ENCODE peak calls at places on chromosomes 6 and 20, in four cellular contexts. Y is AG20443; H is activated naive CD4-positive, alpha-beta T cell treated with anti-CD3 and anti-CD28 coated beads, Interleukin-2, amount 10 ng/mL, durations not matched to agents 7 days and 5 days; K is effector CD4-positive, alpha-beta T cell. M is an unnamed sample.

GRCh38 chr6:44119704-44120262 is 7.5 kb downstream of the MRPL14 start:
- DNase-seq in K (no peak), H (no peak), Y (no peak), M (no peak)

GRCh38 chr20:32203556-32204484 is 3.7 kb downstream of the PLAGL2 start:
- DNase-seq in H (no peak), Y (no peak), K (no peak), M (no peak)

GRCh38 chr6:3419624-3420272 is 37.1 kb downstream of the SLC22A23 start:
- DNase-seq in H (no peak), K (no peak), Y (peak; percentile 75), M (peak; percentile 84)

GRCh38 chr6:14682821-14683220 is 563.0 kb upstream of the JARID2 start:
- DNase-seq in K (no peak), H (no peak), Y (peak; percentile 48), M (no peak)

GRCh38 chr20:5918856-5919633 is 31.3 kb downstream of the TRMT6 start:
- DNase-seq in K (peak; percentile 14), H (peak; percentile 26), Y (peak; percentile 39), M (peak; percentile 42)

GRCh38 chr20:1001116-1001515 is 995 bp downstream of the RSPO4 start:
- DNase-seq in H (no peak), Y (no peak), K (no peak), M (no peak)

GRCh38 chr6:36679043-36679821 is 718 bp downstream of the CDKN1A start:
- DNase-seq in K (peak; percentile 28), H (peak; percentile 43), Y (peak; percentile 36), M (no peak)

GRCh38 chr20:4665591-4665990 is 56.1 kb upstream of the PRND start:
- DNase-seq in H (no peak), K (no peak), Y (no peak), M (no peak)

GRCh38 chr6:36701401-36701991 is 3.9 kb downstream of the RAB44 start:
- DNase-seq in H (peak; percentile 42), K (no peak), Y (no peak), M (no peak)

GRCh38 chr6:6752129-6752528 is 163.6 kb downstream of the LY86 start:
- DNase-seq in K (no peak), H (no peak), Y (peak; percentile 66), M (no peak)

GRCh38 chr20:53487453-53487852 is 106.2 kb downstream of the ZNF217 start:
- DNase-seq in K (no peak), Y (no peak), H (no peak), M (no peak)

GRCh38 chr6:35160642-35161041 is 19.5 kb upstream of the TCP11 start:
- DNase-seq in K (no peak), Y (no peak), H (no peak), M (no peak)

GRCh38 chr20:24809606-24810005 is 139.5 kb upstream of the CST7 start:
- DNase-seq in H (no peak), K (no peak), Y (no peak), M (no peak)

GRCh38 chr6:87151471-87151785 is 3.9 kb upstream of the ZNF292 start:
- DNase-seq in K (no peak), H (no peak), Y (no peak), M (no peak)

GRCh38 chr20:36624068-36624813 is 18.7 kb downstream of the RAB5IF start:
- DNase-seq in H (no peak), K (no peak), Y (no peak), M (no peak)

GRCh38 chr20:57280221-57280620 is 13.8 kb upstream of the BMP7 start:
- DNase-seq in Y (no peak), K (no peak), H (no peak), M (no peak)

GRCh38 chr6:112535816-112536215 is 188.7 kb downstream of the RFPL4B start:
- DNase-seq in H (no peak), Y (no peak), K (no peak), M (no peak)

GRCh38 chr20:49701313-49701731 is 12.4 kb downstream of the B4GALT5 start:
- DNase-seq in H (no peak), K (no peak), Y (no peak), M (no peak)

GRCh38 chr6:41732601-41733348 is 2.6 kb downstream of the TFEB start:
- DNase-seq in H (peak; percentile 67), K (peak; percentile 54), Y (no peak), M (no peak)

GRCh38 chr20:34891166-34892062 is 15.0 kb downstream of the ACSS2 start:
- DNase-seq in Y (peak; percentile 69), H (peak; percentile 26), K (no peak), M (peak; percentile 40)

GRCh38 chr20:38358500-38358998 is 12.3 kb downstream of the LBP start:
- DNase-seq in K (no peak), Y (no peak), H (no peak), M (no peak)

GRCh38 chr6:94862116-94862515 is 715.2 kb upstream of the MANEA start:
- DNase-seq in Y (no peak), K (no peak), H (no peak), M (no peak)

GRCh38 chr20:9969626-9970025 is 65.2 kb upstream of the ANKEF1 start:
- DNase-seq in K (no peak), H (no peak), Y (no peak), M (no peak)

GRCh38 chr6:142871910-142872331 is 73.1 kb downstream of the HIVEP2 start:
- DNase-seq in K (peak; percentile 55), H (peak; percentile 54), Y (peak; percentile 84), M (peak; percentile 97)

GRCh38 chr20:5528719-5529256 is 212.0 kb upstream of the PROKR2 start:
- DNase-seq in Y (peak; percentile 80), K (peak; percentile 68), H (peak; percentile 82), M (peak; percentile 80)

GRCh38 chr6:41294463-41294862 is 8.0 kb upstream of the TREM1 start:
- DNase-seq in H (no peak), K (no peak), Y (no peak), M (no peak)